ENCODE peak calls at places on chromosomes 16 and 17, in six cellular contexts. One of them, this sample, is unnamed.

GRCh38 chr16:87959391-87959968 is 8.2 kb downstream of the BANP start:
- DNase-seq in GM12878: no peak
- DNase-seq in K562: peak
- DNase-seq in H1: no peak
- DNase-seq in GM12891: no peak
- DNase-seq in HepG2: no peak
- DNase-seq in this sample: no peak

GRCh38 chr17:58356231-58356630 is 4.2 kb upstream of the SUPT4H1 start:
- DNase-seq in GM12891: no peak
- DNase-seq in HepG2: no peak
- DNase-seq in H1: no peak
- DNase-seq in K562: no peak
- DNase-seq in GM12878: no peak
- DNase-seq in this sample: no peak

GRCh38 chr16:48161906-48162305 is 6.1 kb upstream of the ABCC12 start:
- DNase-seq in GM12891: no peak
- DNase-seq in H1: no peak
- DNase-seq in GM12878: no peak
- DNase-seq in HepG2: no peak
- DNase-seq in K562: no peak
- DNase-seq in this sample: no peak

GRCh38 chr16:58661199-58661830 is 23.3 kb downstream of the SLC38A7 start:
- DNase-seq in HepG2: peak
- DNase-seq in K562: peak
- DNase-seq in H1: no peak
- DNase-seq in GM12891: peak
- DNase-seq in GM12878: no peak
- DNase-seq in this sample: no peak

GRCh38 chr17:7562208-7562605 is 488 bp downstream of the SENP3 start:
- DNase-seq in GM12878: no peak
- DNase-seq in HepG2: no peak
- DNase-seq in GM12891: no peak
- DNase-seq in K562: peak
- DNase-seq in H1: no peak
- DNase-seq in this sample: no peak

GRCh38 chr16:87457051-87457611 is 35.7 kb downstream of the ZCCHC14 start:
- DNase-seq in K562: no peak
- DNase-seq in HepG2: no peak
- DNase-seq in GM12878: no peak
- DNase-seq in GM12891: no peak
- DNase-seq in H1: no peak
- DNase-seq in this sample: no peak

GRCh38 chr16:51151435-51151950 is 423 bp upstream of the SALL1 start:
- DNase-seq in GM12878: no peak
- DNase-seq in GM12891: no peak
- DNase-seq in HepG2: peak
- DNase-seq in K562: no peak
- DNase-seq in H1: peak
- DNase-seq in this sample: no peak

GRCh38 chr16:82892327-82892726 is 265.6 kb downstream of the CDH13 start:
- DNase-seq in GM12878: no peak
- DNase-seq in K562: no peak
- DNase-seq in GM12891: no peak
- DNase-seq in HepG2: no peak
- DNase-seq in H1: no peak
- DNase-seq in this sample: no peak

GRCh38 chr17:4540224-4541040 is 14.8 kb downstream of the MYBBP1A start:
- DNase-seq in H1: no peak
- DNase-seq in GM12891: no peak
- DNase-seq in HepG2: peak
- DNase-seq in GM12878: no peak
- DNase-seq in K562: peak
- DNase-seq in this sample: no peak

DNA sequence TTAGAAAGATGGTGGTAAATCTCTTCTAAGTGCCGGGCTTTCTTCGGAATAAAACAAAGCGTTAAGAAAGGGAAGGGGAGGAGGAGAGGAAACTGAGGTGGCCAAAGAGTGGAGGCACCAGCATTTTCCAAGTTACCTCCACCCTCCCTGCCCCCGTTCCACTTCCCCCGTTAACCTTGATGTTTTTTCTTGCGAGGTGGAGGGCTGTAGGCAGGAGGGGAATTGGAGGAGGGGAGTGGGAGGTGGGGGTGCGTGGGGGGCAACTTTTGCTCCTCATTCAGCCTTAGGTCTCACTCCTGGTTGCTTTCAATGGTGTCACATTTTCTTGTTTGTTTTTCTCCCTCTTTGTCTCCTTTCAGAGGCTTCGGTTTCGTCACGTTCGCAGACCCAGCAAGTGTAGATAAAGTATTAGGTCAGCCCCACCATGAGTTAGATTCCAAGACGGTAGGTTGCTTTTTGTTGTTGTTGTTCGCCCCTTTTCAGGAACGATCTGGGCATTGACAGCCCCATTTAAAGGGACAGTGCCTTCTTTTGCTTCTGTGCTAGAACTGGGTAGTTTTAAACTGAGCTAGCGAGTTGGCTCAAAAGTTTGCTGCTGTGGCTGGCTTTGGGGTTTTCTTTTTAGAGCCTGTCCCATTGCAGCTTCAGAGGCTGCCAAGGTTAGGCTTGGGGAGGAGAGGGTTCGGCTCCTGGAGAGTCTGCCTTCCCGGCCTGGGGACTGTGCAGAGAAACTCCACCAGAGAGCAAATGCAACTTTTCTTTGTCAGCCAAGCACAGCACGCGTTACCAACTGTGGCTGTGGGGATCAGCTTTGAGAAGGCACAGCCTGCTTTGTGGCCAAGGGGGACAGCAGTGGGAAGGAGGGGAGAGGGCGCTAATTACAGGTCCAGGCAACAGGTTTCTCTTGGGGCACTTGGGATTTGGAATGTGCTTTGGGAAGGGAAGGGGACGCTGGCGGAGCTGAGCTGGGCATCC is 1.9 kb downstream of the MSI2 start:
- DNase-seq in GM12891: no peak
- DNase-seq in HepG2: peak
- DNase-seq in H1: peak
- DNase-seq in GM12878: no peak
- DNase-seq in K562: peak
- DNase-seq in this sample: no peak
- TF ChIP-seq TAF1 in GM12891: no peak
- TF ChIP-seq TAF1 in HepG2: no peak
- TF ChIP-seq TAF1 in H1: peak
- TF ChIP-seq TAF1 in GM12878: no peak
- TF ChIP-seq TAF1 in K562: no peak
- TF ChIP-seq TAF1 in this sample: no peak

GRCh38 chr17:76265624-76266243 is 586 bp downstream of the UBALD2 start:
- DNase-seq in H1: peak
- DNase-seq in GM12878: no peak
- DNase-seq in HepG2: no peak
- DNase-seq in GM12891: no peak
- DNase-seq in K562: peak
- DNase-seq in this sample: no peak
- TF ChIP-seq POLR2A in H1: no peak
- TF ChIP-seq POLR2A in GM12878: peak
- TF ChIP-seq POLR2A in HepG2: no peak
- TF ChIP-seq POLR2A in GM12891: no peak
- TF ChIP-seq POLR2A in K562: peak
- TF ChIP-seq POLR2A in this sample: no peak

GRCh38 chr16:85793662-85794298 is 5.6 kb downstream of the EMC8 start:
- DNase-seq in GM12891: no peak
- DNase-seq in K562: no peak
- DNase-seq in HepG2: no peak
- DNase-seq in H1: no peak
- DNase-seq in GM12878: no peak
- DNase-seq in this sample: no peak
- TF ChIP-seq POLR2AphosphoS5 in GM12891: no peak
- TF ChIP-seq POLR2AphosphoS5 in K562: no peak
- TF ChIP-seq POLR2AphosphoS5 in HepG2: no peak
- TF ChIP-seq POLR2AphosphoS5 in H1: no peak
- TF ChIP-seq POLR2AphosphoS5 in GM12878: no peak
- TF ChIP-seq POLR2AphosphoS5 in this sample: no peak

GRCh38 chr16:70455910-70456309 is 1.5 kb downstream of the FCSK start:
- DNase-seq in K562: no peak
- DNase-seq in GM12878: no peak
- DNase-seq in GM12891: no peak
- DNase-seq in HepG2: no peak
- DNase-seq in H1: no peak
- DNase-seq in this sample: no peak

GRCh38 chr16:70457446-70457845 is 3.1 kb downstream of the FCSK start:
- DNase-seq in GM12878: no peak
- DNase-seq in HepG2: no peak
- DNase-seq in GM12891: no peak
- DNase-seq in H1: no peak
- DNase-seq in K562: no peak
- DNase-seq in this sample: no peak

GRCh38 chr16:70454221-70455034 is at the start of gene FCSK:
- DNase-seq in H1: peak
- DNase-seq in HepG2: peak
- DNase-seq in K562: peak
- DNase-seq in GM12878: no peak
- DNase-seq in GM12891: peak
- DNase-seq in this sample: peak

GRCh38 chr16:70453117-70453890 is 1.1 kb upstream of the FCSK start:
- DNase-seq in H1: no peak
- DNase-seq in HepG2: no peak
- DNase-seq in GM12891: no peak
- DNase-seq in K562: no peak
- DNase-seq in GM12878: no peak
- DNase-seq in this sample: no peak

GRCh38 chr16:70453891-70454220 is 539 bp upstream of the FCSK start:
- DNase-seq in HepG2: no peak
- DNase-seq in GM12878: no peak
- DNase-seq in GM12891: no peak
- DNase-seq in K562: no peak
- DNase-seq in H1: no peak
- DNase-seq in this sample: no peak
- TF ChIP-seq TAF1 in HepG2: no peak
- TF ChIP-seq TAF1 in GM12878: no peak
- TF ChIP-seq TAF1 in GM12891: no peak
- TF ChIP-seq TAF1 in K562: no peak
- TF ChIP-seq TAF1 in H1: peak
- TF ChIP-seq TAF1 in this sample: no peak

GRCh38 chr16:22190169-22191088 is 15.6 kb upstream of the EEF2K start:
- DNase-seq in HepG2: peak
- DNase-seq in GM12878: peak
- DNase-seq in H1: peak
- DNase-seq in GM12891: peak
- DNase-seq in K562: peak
- DNase-seq in this sample: peak

GRCh38 chr16:22193134-22193411 is 13.0 kb upstream of the EEF2K start:
- DNase-seq in GM12878: no peak
- DNase-seq in GM12891: no peak
- DNase-seq in K562: no peak
- DNase-seq in H1: no peak
- DNase-seq in HepG2: no peak
- DNase-seq in this sample: no peak

GRCh38 chr16:22191089-22191965 is 14.8 kb upstream of the EEF2K start:
- DNase-seq in H1: peak
- DNase-seq in GM12891: peak
- DNase-seq in HepG2: peak
- DNase-seq in K562: peak
- DNase-seq in GM12878: peak
- DNase-seq in this sample: peak

GRCh38 chr16:22191966-22192260 is 14.2 kb upstream of the EEF2K start:
- DNase-seq in K562: no peak
- DNase-seq in H1: no peak
- DNase-seq in GM12878: no peak
- DNase-seq in HepG2: peak
- DNase-seq in GM12891: no peak
- DNase-seq in this sample: no peak

DNA sequence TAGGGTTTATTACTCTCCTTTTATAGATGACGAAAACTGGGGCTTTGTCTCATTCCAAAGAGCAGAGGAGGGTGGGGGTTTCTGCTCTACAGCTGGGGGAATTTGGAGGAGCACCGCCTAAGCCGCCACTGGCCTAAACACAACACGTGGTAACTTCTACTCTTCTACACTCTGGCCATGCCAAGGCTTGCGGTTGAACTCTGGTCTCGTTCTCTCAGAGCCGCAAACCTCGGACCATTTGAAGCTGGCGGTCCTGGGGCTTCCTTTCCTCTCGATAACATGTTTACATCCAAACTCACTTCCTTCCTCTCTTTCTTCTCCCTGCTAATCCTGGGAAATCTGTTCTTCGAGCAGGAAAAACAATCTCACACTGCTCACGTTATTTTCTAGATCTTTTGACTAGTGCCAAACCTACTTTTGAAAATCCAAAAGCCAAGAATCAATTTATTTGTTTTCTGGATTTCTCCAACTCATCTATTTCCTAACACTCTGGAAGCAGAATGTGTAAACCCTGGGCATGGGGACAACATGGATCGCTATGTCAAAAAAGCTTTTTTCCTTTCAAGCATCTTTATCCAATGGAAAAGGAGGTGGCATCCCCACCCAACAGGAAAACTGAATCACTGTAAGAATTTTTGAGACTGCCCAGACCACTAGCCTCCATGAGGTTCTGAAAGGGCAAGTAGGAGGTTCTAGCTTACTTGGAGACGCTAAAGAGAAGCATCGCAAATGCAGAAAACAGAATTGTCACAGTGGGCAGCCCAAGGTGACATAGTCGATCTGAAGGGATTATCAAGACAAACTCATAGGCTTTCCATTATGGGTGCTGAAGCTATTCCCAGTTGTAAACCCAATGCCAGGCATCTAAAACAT is 13.6 kb upstream of the EEF2K start:
- DNase-seq in GM12878: peak
- DNase-seq in GM12891: no peak
- DNase-seq in HepG2: peak
- DNase-seq in K562: peak
- DNase-seq in H1: no peak
- DNase-seq in this sample: no peak
- TF ChIP-seq POLR2A in GM12878: no peak
- TF ChIP-seq POLR2A in GM12891: peak
- TF ChIP-seq POLR2A in HepG2: no peak
- TF ChIP-seq POLR2A in K562: peak
- TF ChIP-seq POLR2A in H1: no peak
- TF ChIP-seq POLR2A in this sample: peak

DNA sequence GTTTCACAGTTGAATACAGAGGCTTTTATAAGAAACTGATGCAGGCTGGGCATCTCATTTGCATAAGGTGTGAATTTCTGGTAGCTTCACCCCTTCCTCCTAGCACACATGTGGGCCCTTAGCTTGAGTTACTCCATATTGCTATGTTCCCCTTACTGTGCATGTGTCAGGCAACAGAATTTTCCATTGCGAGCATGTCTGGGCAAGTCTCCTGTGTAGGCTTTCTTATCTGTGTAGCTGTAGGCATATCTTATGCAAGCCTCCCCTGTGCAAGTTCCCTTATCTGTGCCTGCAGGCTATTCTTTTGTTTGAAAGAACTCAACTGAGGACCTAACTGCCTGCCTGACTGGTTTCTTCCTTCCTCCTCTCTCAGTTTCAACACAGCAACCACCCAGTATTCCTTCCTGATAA is 597.4 kb upstream of the CDH5 start:
- DNase-seq in GM12891: no peak
- DNase-seq in K562: peak
- DNase-seq in HepG2: no peak
- DNase-seq in GM12878: no peak
- DNase-seq in H1: no peak
- DNase-seq in this sample: no peak
- TF ChIP-seq POLR2AphosphoS5 in GM12891: no peak
- TF ChIP-seq POLR2AphosphoS5 in K562: peak
- TF ChIP-seq POLR2AphosphoS5 in HepG2: no peak
- TF ChIP-seq POLR2AphosphoS5 in GM12878: no peak
- TF ChIP-seq POLR2AphosphoS5 in H1: no peak
- TF ChIP-seq POLR2AphosphoS5 in this sample: no peak

This sample was measured in GM12892.